ENCODE peak calls at places on chromosomes 4 and X, in four cellular contexts. B is HepG2, F is SK-N-SH, A is GM12878. M is an unnamed sample.

GRCh38 chr4:96767815-96768480 is 928.1 kb downstream of the PDHA2 start:
- DNase-seq in B (no peak), F (no peak), A (no peak), M (no peak)

GRCh38 chrX:52424658-52425057 is 55.8 kb downstream of the XAGE2 start:
- DNase-seq in B (no peak), F (no peak), A (no peak), M (no peak)

GRCh38 chrX:134236690-134237362 is at the start of gene CCDC160:
- DNase-seq in B (peak; percentile 3), F (peak; percentile 82), A (no peak), M (peak; percentile 24)

GRCh38 chr4:146949559-146949958 is 3.9 kb upstream of the TTC29 start:
- DNase-seq in B (no peak), F (no peak), A (no peak), M (no peak)

GRCh38 chrX:145817299-145817665 is 347 bp upstream of the SLITRK2 start:
- DNase-seq in B (no peak), F (no peak), A (no peak), M (no peak)

GRCh38 chr4:111923786-111924185 is 221.5 kb upstream of the FAM241A start:
- DNase-seq in B (no peak), F (no peak), A (no peak), M (no peak)

GRCh38 chr4:25792200-25792791 is 70.5 kb downstream of the SEL1L3 start:
- DNase-seq in B (peak; percentile 51), F (peak; percentile 50), A (no peak), M (peak; percentile 61)

GRCh38 chr4:185004562-185005208 is 13.6 kb upstream of the HELT start:
- DNase-seq in B (no peak), F (no peak), A (no peak), M (no peak)

GRCh38 chr4:55819634-55820033 is at the start of gene EXOC1L:
- DNase-seq in B (peak; percentile 7), F (peak; percentile 75), A (no peak), M (peak; percentile 52)

GRCh38 chrX:1727531-1728027 is 112.7 kb downstream of the ASMT start:
- DNase-seq in B (peak; percentile 7), F (no peak), A (no peak), M (no peak)

GRCh38 chr4:121307441-121308327 is 73.1 kb downstream of the QRFPR start:
- DNase-seq in B (peak; percentile 34), F (no peak), A (peak; percentile 51), M (peak; percentile 25)

GRCh38 chr4:67929447-67929846 is 33.8 kb downstream of the TMPRSS11A start:
- DNase-seq in B (no peak), F (no peak), A (no peak), M (no peak)

GRCh38 chr4:181143241-181143854 is 1099.9 kb upstream of the TENM3 start:
- DNase-seq in B (peak; percentile 59), F (peak; percentile 41), A (peak; percentile 5), M (peak; percentile 44)

GRCh38 chrX:22069586-22069985 is 37.5 kb downstream of the PHEX start:
- DNase-seq in B (no peak), F (no peak), A (no peak), M (no peak)

GRCh38 chr4:120236873-120237272 is 170.2 kb upstream of the MAD2L1 start:
- DNase-seq in B (no peak), F (no peak), A (no peak), M (no peak)

GRCh38 chrX:154804564-154804956 is 725 bp downstream of the MPP1 start:
- DNase-seq in B (no peak), F (peak; percentile 44), A (no peak), M (no peak)

GRCh38 chr4:101000496-101000895 is 346.8 kb downstream of the PPP3CA start:
- DNase-seq in B (no peak), F (no peak), A (no peak), M (no peak)

GRCh38 chr4:1278336-1278670 is 11.4 kb upstream of the MAEA start:
- DNase-seq in B (no peak), F (no peak), A (no peak), M (no peak)

GRCh38 chr4:137361756-137362470 is 170.4 kb downstream of the PCDH18 start:
- DNase-seq in B (no peak), F (no peak), A (no peak), M (no peak)

GRCh38 chrX:43615677-43616076 is 40.4 kb upstream of the MAOA start:
- DNase-seq in B (no peak), F (no peak), A (no peak), M (no peak)

GRCh38 chr4:122777846-122778501 is 45.5 kb downstream of the BBS12 start:
- DNase-seq in B (no peak), F (no peak), A (no peak), M (no peak)

GRCh38 chrX:9902651-9903050 is 64.5 kb upstream of the CLDN34 start:
- DNase-seq in B (no peak), F (no peak), A (no peak), M (no peak)

GRCh38 chr4:577499-578450 is 1.7 kb upstream of the TMEM271 start:
- DNase-seq in B (peak; percentile 18), F (peak; percentile 52), A (no peak), M (no peak)

GRCh38 chrX:94635003-94635402 is 961.0 kb downstream of the FAM133A start:
- DNase-seq in B (no peak), F (no peak), A (no peak), M (no peak)
- TF ChIP-seq FOXM1 in B (no peak), F (no peak), A (no peak), M (no peak)

DNA sequence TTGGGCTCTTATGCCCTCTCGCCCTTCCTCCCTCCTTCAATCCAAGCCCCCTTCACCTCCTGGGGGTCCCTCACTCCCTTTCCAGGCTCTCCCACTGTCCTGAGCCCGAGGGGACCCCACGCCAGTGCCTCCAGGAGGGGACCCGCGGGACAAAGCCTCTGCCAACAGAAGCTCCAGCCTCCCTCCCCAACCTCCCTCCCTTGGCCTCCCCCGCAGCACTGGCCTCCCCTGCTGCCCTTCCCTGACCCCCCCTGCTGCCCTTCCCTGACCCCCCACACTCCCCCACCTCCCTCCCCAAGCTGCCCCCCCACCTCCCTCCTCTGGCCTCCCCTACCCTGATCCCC is 71.0 kb upstream of the MXD4 start:
- DNase-seq in B (no peak), F (peak; percentile 31), A (no peak), M (no peak)
- TF ChIP-seq TAF1 in B (no peak), F (no peak), A (no peak), M (no peak)

GRCh38 chrX:149908308-149908707 is 21.1 kb upstream of the HSFX4 start:
- DNase-seq in B (no peak), F (no peak), A (peak; percentile 37), M (no peak)

GRCh38 chrX:149898554-149898953 is 17.6 kb downstream of the MAGEA8 start:
- DNase-seq in B (no peak), F (no peak), A (no peak), M (no peak)

GRCh38 chrX:149908727-149909126 is 20.6 kb upstream of the HSFX4 start:
- DNase-seq in B (no peak), F (no peak), A (no peak), M (no peak)

GRCh38 chrX:149909324-149910177 is 19.8 kb upstream of the HSFX4 start:
- DNase-seq in B (no peak), F (no peak), A (no peak), M (no peak)

GRCh38 chrX:149903889-149904748 is 23.1 kb downstream of the MAGEA8 start:
- DNase-seq in B (peak; percentile 3), F (no peak), A (peak; percentile 13), M (peak; percentile 46)
- TF ChIP-seq FOXM1 in B (no peak), F (no peak), A (no peak), M (no peak)

GRCh38 chrX:5431823-5432222 is 796.8 kb downstream of the NLGN4X start:
- DNase-seq in B (peak; percentile 21), F (no peak), A (no peak), M (no peak)
- TF ChIP-seq TAF1 in B (no peak), F (no peak), A (no peak), M (no peak)

GRCh38 chr4:80074059-80074458 is 1.0 kb upstream of the ANTXR2 start:
- DNase-seq in B (no peak), F (no peak), A (no peak), M (no peak)

GRCh38 chr4:80071643-80072606 is 1.1 kb downstream of the ANTXR2 start:
- DNase-seq in B (peak; percentile 6), F (no peak), A (peak; percentile 30), M (peak; percentile 58)

GRCh38 chr4:80070880-80071620 is 2.0 kb downstream of the ANTXR2 start:
- DNase-seq in B (peak; percentile 34), F (no peak), A (no peak), M (no peak)

GRCh38 chr4:80073362-80074008 is 456 bp upstream of the ANTXR2 start:
- DNase-seq in B (no peak), F (no peak), A (peak; percentile 41), M (peak; percentile 74)

DNA sequence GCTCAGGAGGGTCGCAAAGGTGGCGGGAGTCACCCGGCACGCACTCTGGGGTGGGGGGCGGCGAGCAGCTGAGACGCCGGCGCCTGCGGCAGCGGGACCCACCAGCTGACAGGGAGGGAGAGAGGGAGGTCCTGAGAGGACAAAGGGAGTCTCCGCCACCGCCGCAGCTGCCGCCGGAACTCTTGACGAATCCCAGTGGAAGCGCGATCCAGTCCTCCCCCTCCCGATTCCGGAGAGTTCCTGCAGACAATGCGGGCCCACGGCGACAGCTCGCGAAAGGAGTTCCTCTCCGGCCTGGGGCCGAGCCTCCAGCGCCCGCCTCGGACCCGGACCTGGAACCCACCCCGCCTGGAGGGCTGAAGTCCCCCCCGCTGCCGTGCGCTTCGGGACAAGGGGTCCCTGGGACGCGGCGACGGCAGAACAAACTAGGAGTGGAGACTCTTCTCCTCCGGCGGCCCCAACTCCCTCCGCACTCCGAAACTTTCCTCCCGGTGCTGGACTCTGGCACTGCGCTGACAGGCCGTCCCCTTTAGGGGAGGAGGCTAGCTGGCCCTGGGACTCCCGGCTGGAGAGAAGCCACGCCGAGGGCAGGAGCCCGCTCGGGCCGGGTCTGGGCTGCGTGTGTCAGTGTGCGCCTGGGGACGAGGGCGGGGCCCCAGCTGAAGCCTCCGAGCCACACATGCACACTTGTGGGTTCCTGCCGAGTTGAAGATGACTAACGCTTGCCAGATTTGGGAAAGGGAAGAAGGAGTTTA is at the start of gene ANTXR2:
- DNase-seq in B (peak; percentile 70), F (peak; percentile 86), A (no peak), M (peak; percentile 86)
- TF ChIP-seq FOXM1 in B (peak; percentile 34), F (no peak), A (no peak), M (peak; percentile 71)